ENCODE peak calls at places on chromosomes 4 and X, in six cellular contexts. U is cardiac fibroblast, L is upper lobe of left lung, N is foreskin fibroblast, W is keratinocyte, H is HCT116. M is an unnamed sample.

GRCh38 chr4:64417974-64418373 is 8.7 kb upstream of the TECRL start:
- DNase-seq in U (no peak), L (no peak), N (no peak), W (no peak), H (no peak), M (no peak)

GRCh38 chrX:53089224-53089842 is 4.6 kb upstream of the KANTR start:
- DNase-seq in U (peak), L (no peak), N (peak), W (no peak), H (peak), M (no peak)

GRCh38 chr4:140877781-140878180 is 121.6 kb upstream of the TBC1D9 start:
- DNase-seq in U (no peak), L (no peak), N (no peak), W (no peak), H (no peak), M (no peak)

GRCh38 chr4:2886622-2887021 is 43.0 kb downstream of the ADD1 start:
- DNase-seq in U (no peak), L (no peak), N (no peak), W (no peak), H (no peak), M (no peak)

GRCh38 chrX:151763711-151764110 is 29.2 kb downstream of the CNGA2 start:
- DNase-seq in U (no peak), L (peak), N (no peak), W (no peak), H (no peak), M (no peak)

GRCh38 chr4:184406915-184407314 is 67.4 kb downstream of the IRF2 start:
- DNase-seq in U (peak), L (no peak), N (no peak), W (no peak), H (no peak), M (no peak)

GRCh38 chr4:80243274-80244018 is 23.0 kb upstream of the FGF5 start:
- DNase-seq in U (no peak), L (no peak), N (no peak), W (no peak), H (no peak), M (no peak)

GRCh38 chr4:37780444-37781133 is 45.9 kb upstream of the PGM2 start:
- DNase-seq in U (peak), L (no peak), N (no peak), W (no peak), H (no peak), M (no peak)

GRCh38 chrX:25858273-25858880 is 279.8 kb upstream of the MAGEB18 start:
- DNase-seq in U (peak), L (no peak), N (no peak), W (no peak), H (no peak), M (no peak)

GRCh38 chr4:52760256-52760655 is 9.0 kb upstream of the ERVMER34-1 start:
- DNase-seq in U (no peak), L (no peak), N (no peak), W (no peak), H (no peak), M (no peak)

GRCh38 chr4:4862665-4863482 is 3.4 kb downstream of the MSX1 start:
- DNase-seq in U (no peak), L (peak), N (no peak), W (no peak), H (no peak), M (no peak)

GRCh38 chr4:4860381-4860802 is 927 bp downstream of the MSX1 start:
- DNase-seq in U (no peak), L (no peak), N (no peak), W (no peak), H (no peak), M (no peak)

GRCh38 chr4:4860803-4861591 is 1.5 kb downstream of the MSX1 start:
- DNase-seq in U (peak), L (peak), N (no peak), W (no peak), H (no peak), M (no peak)

GRCh38 chr4:4859799-4860380 is 425 bp downstream of the MSX1 start:
- DNase-seq in U (no peak), L (no peak), N (no peak), W (no peak), H (no peak), M (no peak)

GRCh38 chr4:4861592-4862551 is 2.4 kb downstream of the MSX1 start:
- DNase-seq in U (no peak), L (no peak), N (no peak), W (no peak), H (no peak), M (no peak)
- H3K4me3 ChIP-seq in U (peak), L (peak), N (peak), W (no peak), H (peak), M (no peak)

DNA sequence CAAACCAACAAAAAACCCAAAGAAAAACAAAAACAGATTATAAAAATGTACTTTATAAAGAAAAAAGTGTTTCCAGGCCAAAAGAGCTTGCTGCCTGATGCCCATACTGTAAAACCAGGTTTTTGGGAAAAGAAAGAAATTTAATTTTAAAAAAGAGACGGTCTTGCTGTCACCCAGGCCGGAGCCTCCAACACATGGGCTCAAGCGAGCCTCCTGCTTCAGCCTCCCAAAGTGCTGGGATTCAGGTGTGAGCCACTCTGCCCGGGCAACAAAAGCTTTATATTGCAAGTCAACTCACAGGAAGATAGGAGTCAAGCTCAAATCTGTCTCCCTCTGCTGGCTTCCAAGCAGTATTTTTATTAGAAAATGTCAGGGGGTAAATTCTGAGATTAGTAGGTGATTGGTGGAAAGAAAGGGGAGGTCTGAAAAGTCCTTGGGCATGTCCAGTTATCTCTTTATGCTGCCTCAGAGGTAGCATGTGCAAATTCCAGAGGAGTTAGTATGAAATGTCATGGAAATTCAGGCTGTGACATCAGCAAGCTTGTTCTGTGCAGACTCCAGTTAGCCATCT is 39.4 kb downstream of the MGST2 start:
- DNase-seq in U (peak), L (no peak), N (no peak), W (no peak), H (peak), M (no peak)
- TF ChIP-seq CTCF in U (peak), L (no peak), N (no peak), W (peak), H (peak), M (peak)

DNA sequence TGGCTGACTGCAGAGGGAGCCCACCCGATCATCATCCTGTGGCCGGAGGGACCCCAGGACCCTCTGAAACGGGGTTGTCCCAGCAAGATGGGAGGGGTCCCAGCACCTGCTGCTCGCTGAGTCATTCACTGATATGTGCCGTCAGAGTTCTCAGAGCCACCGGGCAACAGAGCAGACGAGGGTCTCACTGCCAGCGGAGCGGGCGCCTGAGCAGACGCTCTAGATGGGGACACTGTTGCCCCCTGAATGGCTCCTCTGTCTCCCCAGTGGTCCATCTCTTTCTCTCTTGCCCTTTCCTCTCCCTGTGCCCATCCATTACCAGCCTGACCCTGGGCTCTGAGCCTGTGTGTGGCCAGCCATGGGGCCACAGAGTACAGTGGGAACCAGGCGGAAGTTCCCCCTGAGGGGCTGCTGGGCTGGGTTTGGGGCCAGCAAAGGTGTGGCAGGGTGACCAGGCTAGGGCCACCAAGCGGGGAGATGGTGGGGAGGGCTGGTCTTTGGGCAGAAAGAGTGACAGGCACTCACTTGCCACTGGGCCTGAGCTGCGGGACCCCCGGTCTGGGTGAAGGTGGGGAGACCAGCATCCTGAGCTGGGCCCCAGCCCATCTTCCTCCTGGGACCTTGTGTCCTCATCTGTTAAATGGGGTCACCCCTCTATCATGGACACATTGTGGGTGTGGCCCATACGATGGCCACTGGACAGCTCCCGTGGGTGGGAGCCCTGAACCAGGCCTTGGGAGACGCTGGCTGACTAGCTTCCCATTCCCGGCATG is 90.9 kb downstream of the HMX1 start:
- DNase-seq in U (no peak), L (peak), N (no peak), W (no peak), H (no peak), M (no peak)
- H3K4me3 ChIP-seq in U (no peak), L (no peak), N (no peak), W (no peak), H (no peak), M (no peak)

GRCh38 chrX:7925867-7926472 is 1.2 kb downstream of the PNPLA4 start:
- DNase-seq in U (peak), L (no peak), N (peak), W (peak), H (peak), M (peak)

GRCh38 chrX:7926914-7927258 is 327 bp downstream of the PNPLA4 start:
- DNase-seq in U (no peak), L (no peak), N (peak), W (no peak), H (no peak), M (no peak)

GRCh38 chrX:7927259-7928167 is at the start of gene PNPLA4:
- DNase-seq in U (peak), L (peak), N (peak), W (peak), H (peak), M (peak)

GRCh38 chrX:7926501-7926900 is 712 bp downstream of the PNPLA4 start:
- DNase-seq in U (peak), L (no peak), N (no peak), W (no peak), H (no peak), M (no peak)

GRCh38 chrX:7921750-7922149 is 5.5 kb downstream of the PNPLA4 start:
- DNase-seq in U (no peak), L (no peak), N (no peak), W (no peak), H (no peak), M (no peak)
- TF ChIP-seq CTCF in U (no peak), L (no peak), N (no peak), W (no peak), H (no peak), M (no peak)

GRCh38 chr4:87220094-87220831 is at the start of gene KLHL8:
- DNase-seq in U (peak), L (peak), N (peak), W (no peak), H (peak), M (no peak)

GRCh38 chr4:87224036-87224923 is 3.9 kb upstream of the KLHL8 start:
- DNase-seq in U (no peak), L (no peak), N (no peak), W (no peak), H (no peak), M (no peak)

GRCh38 chr4:87216469-87216868 is 3.9 kb downstream of the KLHL8 start:
- DNase-seq in U (peak), L (no peak), N (no peak), W (no peak), H (no peak), M (no peak)

DNA sequence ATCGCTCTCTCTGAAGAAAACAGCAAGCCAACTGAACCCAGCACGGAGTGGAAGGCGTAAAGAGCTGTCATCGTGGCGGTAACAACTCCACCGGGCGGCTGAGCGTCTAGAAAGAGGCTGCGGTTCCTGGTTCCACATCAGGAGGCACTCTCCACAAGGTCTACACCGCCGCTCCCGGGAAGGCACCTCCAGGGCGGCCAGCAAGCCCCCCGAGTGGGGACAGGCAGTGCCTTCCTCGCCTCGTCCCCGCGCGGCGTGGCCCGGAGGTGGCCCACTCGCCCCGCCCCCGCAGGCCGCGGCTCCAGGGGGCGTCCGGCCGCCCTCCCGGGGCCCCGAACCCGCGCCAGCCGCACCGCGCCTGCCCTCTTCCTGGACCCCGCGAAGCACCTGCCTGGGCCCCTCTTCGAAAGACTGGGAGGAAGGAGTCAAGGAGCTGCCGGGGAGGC is 747 bp downstream of the KLHL8 start:
- DNase-seq in U (peak), L (peak), N (no peak), W (no peak), H (no peak), M (no peak)
- H3K4me3 ChIP-seq in U (peak), L (peak), N (peak), W (peak), H (peak), M (peak)

GRCh38 chr4:153643406-153644016 is 40.6 kb upstream of the TLR2 start:
- DNase-seq in U (peak), L (no peak), N (no peak), W (no peak), H (peak), M (no peak)
- TF ChIP-seq CTCF in U (peak), L (peak), N (peak), W (no peak), H (peak), M (peak)